ENCODE peak calls at places on chromosomes 2 and 18, in eight cellular contexts. Z is SK-N-DZ, C is hypothalamus, V is GM03348, P is WTC11, Q is neuronal stem cell, E is endodermal cell, T is non-pigmented ciliary epithelial cell. J is an unnamed sample.

GRCh38 chr2:70515938-70516337 is 37.7 kb downstream of the TGFA start:
- DNase-seq in V (peak), E (peak), Z (no peak), Q (no peak), C (no peak), T (no peak), P (no peak), J (peak)

GRCh38 chr2:37366773-37367172 is 22.3 kb downstream of the QPCT start:
- DNase-seq in Q (no peak), Z (no peak), C (no peak), E (peak), V (no peak), P (no peak), T (no peak), J (no peak)

GRCh38 chr2:194062401-194062800 is 1594.6 kb upstream of the SLC39A10 start:
- DNase-seq in E (no peak), P (no peak), V (no peak), T (no peak), C (no peak), Q (no peak), Z (no peak), J (no peak)

GRCh38 chr2:17590342-17590911 is 49.9 kb downstream of the VSNL1 start:
- DNase-seq in Z (no peak), C (no peak), P (no peak), Q (no peak), V (no peak), E (no peak), T (no peak), J (no peak)

GRCh38 chr2:220936641-220937197 is 635.4 kb downstream of the EPHA4 start:
- DNase-seq in E (no peak), V (no peak), P (no peak), C (no peak), Z (no peak), Q (no peak), T (no peak), J (no peak)

GRCh38 chr2:20011276-20012031 is 1.0 kb downstream of the MATN3 start:
- DNase-seq in T (no peak), C (no peak), E (peak), V (no peak), Z (no peak), Q (no peak), P (no peak), J (no peak)

GRCh38 chr2:205706769-205707375 is 24.6 kb downstream of the NRP2 start:
- DNase-seq in T (peak), C (peak), Q (no peak), E (peak), Z (no peak), P (no peak), V (peak), J (peak)

GRCh38 chr18:22325396-22325795 is 92.3 kb downstream of the CTAGE1 start:
- DNase-seq in Z (no peak), E (no peak), V (no peak), C (no peak), P (no peak), Q (no peak), T (no peak), J (no peak)

GRCh38 chr2:13522917-13523821 is 806.4 kb downstream of the TRIB2 start:
- DNase-seq in C (no peak), Q (no peak), P (no peak), V (no peak), Z (no peak), T (peak), E (peak), J (no peak)

GRCh38 chr2:150832686-150833085 is 345.2 kb upstream of the RND3 start:
- DNase-seq in E (no peak), V (peak), C (no peak), Q (no peak), T (no peak), Z (no peak), P (no peak), J (peak)

GRCh38 chr18:3254725-3255124 is 7.1 kb downstream of the MYL12A start:
- DNase-seq in E (no peak), Q (no peak), C (no peak), V (no peak), Z (no peak), T (no peak), P (no peak), J (no peak)

J was measured in AG10803.